ENCODE peak calls at places on chromosomes 12 and 14, in seven cellular contexts. Q is ovary, I is HCT116, H is endothelial cell of umbilical vein, K is spleen, Z is A549, N is stomach. E is an unnamed sample. For H3K4me1, the result is how much of the 10 kb centered on the place peaks cover.

GRCh38 chr14:51743588-51744000 is 91.9 kb downstream of the FRMD6 start:
- DNase-seq in H (no peak), Z (no peak), K (no peak), I (no peak), N (no peak), Q (no peak), E (no peak)

GRCh38 chr14:90114554-90114953 is 52.8 kb downstream of the KCNK13 start:
- DNase-seq in Q (no peak), N (no peak), Z (peak), K (no peak), H (no peak), I (no peak), E (no peak)

GRCh38 chr12:113295846-113296556 is 38.9 kb downstream of the SLC8B1 start:
- DNase-seq in Q (no peak), I (no peak), N (no peak), K (no peak), Z (no peak), H (no peak), E (no peak)

GRCh38 chr12:92290881-92291280 is 145.2 kb upstream of the BTG1 start:
- DNase-seq in I (no peak), Q (no peak), K (no peak), N (no peak), H (no peak), Z (no peak), E (no peak)

GRCh38 chr14:70096866-70097265 is 91.9 kb downstream of the SLC8A3 start:
- DNase-seq in N (no peak), Q (no peak), Z (peak), I (no peak), K (no peak), H (peak), E (no peak)

GRCh38 chr14:67908061-67908767 is 88.6 kb downstream of the RAD51B start:
- DNase-seq in Q (peak), K (no peak), I (no peak), N (no peak), Z (no peak), H (no peak), E (no peak)

GRCh38 chr12:111444314-111444705 is 38.6 kb downstream of the SH2B3 start:
- DNase-seq in Q (no peak), H (no peak), N (peak), K (no peak), Z (no peak), I (no peak), E (no peak)

GRCh38 chr12:80107221-80107620 is 7.9 kb downstream of the OTOGL start:
- DNase-seq in Z (no peak), H (no peak), Q (no peak), N (no peak), K (no peak), I (no peak), E (no peak)

GRCh38 chr12:129887047-129887568 is 16.7 kb downstream of the TMEM132D start:
- DNase-seq in K (no peak), Q (no peak), H (no peak), Z (no peak), N (no peak), I (no peak), E (no peak)

GRCh38 chr12:84502907-84503787 is 409.5 kb downstream of the SLC6A15 start:
- DNase-seq in N (peak), K (no peak), Z (peak), Q (no peak), H (peak), I (peak), E (no peak)

GRCh38 chr12:124852329-124852831 is 11.3 kb downstream of the SCARB1 start:
- DNase-seq in N (no peak), Q (peak), Z (no peak), H (no peak), I (no peak), K (peak), E (peak)

GRCh38 chr12:117003883-117004404 is 93.2 kb downstream of the FBXW8 start:
- DNase-seq in K (no peak), Q (no peak), I (no peak), Z (no peak), H (no peak), N (no peak), E (no peak)

GRCh38 chr14:21011136-21011535 is 12.0 kb downstream of the SLC39A2 start:
- DNase-seq in K (no peak), Z (no peak), I (no peak), Q (no peak), N (no peak), H (no peak), E (no peak)

GRCh38 chr14:103627073-103628025 is 1.7 kb upstream of the KLC1 start:
- DNase-seq in Z (no peak), I (no peak), N (no peak), Q (no peak), K (no peak), H (no peak), E (no peak)

GRCh38 chr12:121592323-121592722 is 11.5 kb upstream of the KDM2B start:
- DNase-seq in N (no peak), I (no peak), H (no peak), Z (no peak), K (no peak), Q (no peak), E (no peak)

GRCh38 chr14:89540009-89540829 is 123.2 kb upstream of the FOXN3 start:
- DNase-seq in H (no peak), Z (no peak), I (no peak), N (no peak), Q (no peak), K (no peak), E (no peak)

GRCh38 chr12:82383930-82384513 is 25.7 kb downstream of the METTL25 start:
- DNase-seq in Z (peak), K (no peak), Q (no peak), I (no peak), N (no peak), H (peak), E (no peak)

GRCh38 chr12:48999371-49000131 is at the start of gene DDN:
- DNase-seq in H (no peak), I (peak), Z (peak), Q (no peak), N (peak), K (peak), E (no peak)

GRCh38 chr14:94695231-94695630 is 74.7 kb downstream of the GSC start:
- DNase-seq in H (no peak), I (no peak), K (no peak), Q (no peak), N (no peak), Z (no peak), E (no peak)

GRCh38 chr12:33721561-33721960 is 281.9 kb upstream of the SYT10 start:
- DNase-seq in I (no peak), Q (no peak), N (no peak), Z (no peak), K (no peak), H (no peak), E (no peak)

DNA sequence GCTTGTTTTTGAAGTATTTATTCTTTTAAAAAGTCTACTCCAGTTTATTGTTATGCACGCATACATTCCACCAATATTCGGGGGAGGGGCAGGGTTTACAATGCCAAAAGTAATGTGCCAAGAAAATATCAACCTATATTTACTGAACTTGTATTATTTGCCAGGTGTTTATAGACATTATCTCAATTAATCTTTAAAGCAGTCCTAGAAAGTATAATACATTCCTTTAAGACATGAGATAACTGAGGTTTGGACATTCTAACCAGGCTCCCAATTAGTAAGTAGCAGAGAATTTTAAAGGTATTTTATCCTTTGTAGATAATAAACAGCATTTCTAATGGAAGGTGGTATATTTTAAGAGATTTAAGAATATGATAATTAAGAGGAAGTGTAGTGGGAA is 124.5 kb upstream of the LRIG3 start:
- DNase-seq in N (no peak), H (no peak), K (no peak), Z (no peak), Q (no peak), I (no peak), E (no peak)
- H3K4me1 ChIP-seq in N (under half), H (under half), K (under half), Z (under half), Q (under half), I (under half), E (under half)

GRCh38 chr12:97038859-97039258 is 131.8 kb downstream of the NEDD1 start:
- DNase-seq in N (no peak), H (no peak), K (no peak), Z (no peak), Q (no peak), I (no peak), E (no peak)
- TF ChIP-seq POLR2A in N (no peak), H (no peak), K (no peak), Z (no peak), Q (no peak), I (no peak), E (no peak)

GRCh38 chr12:64053117-64053516 is 169.0 kb downstream of the KICS2 start:
- DNase-seq in H (no peak), Z (no peak), Q (no peak), K (no peak), N (no peak), I (no peak), E (no peak)
- H3K4me1 ChIP-seq in H (under half), Z (under half), Q (under half), K (under half), N (under half), I (under half), E (under half)

GRCh38 chr14:56119221-56119967 is 1.2 kb downstream of the PELI2 start:
- DNase-seq in N (peak), Q (peak), I (no peak), H (peak), K (peak), Z (peak), E (peak)
- TF ChIP-seq POLR2A in N (no peak), Q (no peak), I (no peak), H (no peak), K (no peak), Z (no peak), E (no peak)

DNA sequence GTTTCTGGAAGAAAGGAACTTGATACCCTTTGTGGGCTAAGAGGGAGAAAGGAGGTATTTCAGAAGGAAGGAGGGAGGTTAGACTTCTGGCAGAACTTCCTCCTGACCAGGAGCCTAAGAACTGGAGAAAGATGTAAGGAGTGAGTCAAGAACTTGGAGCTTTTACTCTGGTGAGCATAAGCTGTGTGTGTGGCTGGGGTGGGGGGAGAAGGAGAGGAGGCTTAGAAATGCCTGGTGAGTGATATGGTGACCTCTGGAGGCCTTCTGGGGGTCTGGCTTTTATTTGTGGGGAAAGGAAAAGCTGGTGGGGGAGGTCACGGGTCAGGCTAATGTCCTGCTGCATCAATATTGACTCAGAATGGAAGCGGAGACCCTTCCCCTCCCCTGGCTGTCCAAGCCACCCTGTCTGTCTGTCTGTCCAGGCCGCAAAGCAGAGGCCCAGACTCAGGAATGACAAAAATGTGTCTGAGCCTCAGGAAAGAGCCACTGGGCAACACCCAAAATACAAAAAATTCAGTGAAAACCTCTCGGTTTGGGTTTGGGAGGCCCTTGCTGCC is 4.8 kb downstream of the LRP1 start:
- DNase-seq in Z (no peak), N (no peak), I (no peak), Q (no peak), H (no peak), K (peak), E (no peak)
- H3K4me1 ChIP-seq in Z (under half), N (half or more), I (under half), Q (under half), H (under half), K (under half), E (under half)